ENCODE peak calls at places on chromosome 13, in eight cellular contexts. I is AG09319; Z is CD4-positive, alpha-beta T cell; A is fibroblast of lung; H is breast epithelium; T is uterus; N is heart right ventricle; G is A549. B is an unnamed sample.
A peak's percentile ranks its signal among the peaks of the same experiment; 100 is the strongest.

GRCh38 chr13:32829676-32830091 is 186.5 kb upstream of the KL start:
- DNase-seq in G (peak; percentile 34), I (no peak), A (peak; percentile 79), Z (no peak), T (no peak), N (no peak), H (no peak), B (no peak)

GRCh38 chr13:111179908-111180756 is 65.0 kb downstream of the ARHGEF7 start:
- DNase-seq in A (peak; percentile 44), I (no peak), H (no peak), T (no peak), N (no peak), G (no peak), Z (no peak), B (no peak)

GRCh38 chr13:107568181-107568580 is 647.2 kb downstream of the LIG4 start:
- DNase-seq in Z (no peak), H (no peak), A (no peak), N (no peak), G (no peak), T (no peak), I (no peak), B (no peak)

GRCh38 chr13:49410006-49410405 is 33.9 kb downstream of the CAB39L start:
- DNase-seq in G (no peak), A (no peak), N (no peak), H (no peak), T (no peak), Z (no peak), I (no peak), B (no peak)

GRCh38 chr13:39273953-39274352 is 235.7 kb downstream of the NHLRC3 start:
- DNase-seq in G (peak; percentile 5), A (peak; percentile 14), T (no peak), Z (no peak), I (no peak), H (no peak), N (no peak), B (no peak)

GRCh38 chr13:27813826-27814225 is 21.5 kb downstream of the GSX1 start:
- DNase-seq in A (no peak), I (no peak), H (no peak), Z (no peak), T (no peak), G (no peak), N (no peak), B (no peak)

GRCh38 chr13:111153279-111153976 is 38.3 kb downstream of the ARHGEF7 start:
- DNase-seq in N (peak; percentile 95), I (peak; percentile 73), H (peak; percentile 85), T (peak; percentile 91), A (peak; percentile 94), G (peak; percentile 90), Z (peak; percentile 95), B (peak; percentile 96)

GRCh38 chr13:110334841-110335490 is 27.9 kb downstream of the COL4A2 start:
- DNase-seq in T (no peak), I (no peak), Z (no peak), H (no peak), G (no peak), A (peak; percentile 79), N (no peak), B (no peak)

GRCh38 chr13:32354040-32354439 is 38.7 kb downstream of the BRCA2 start:
- DNase-seq in I (no peak), H (no peak), Z (no peak), N (no peak), T (no peak), G (no peak), A (no peak), B (no peak)

GRCh38 chr13:101757446-101758039 is 305.1 kb downstream of the ITGBL1 start:
- DNase-seq in H (no peak), A (peak; percentile 42), N (no peak), Z (no peak), T (no peak), I (peak; percentile 27), G (peak; percentile 45), B (no peak)

GRCh38 chr13:32941368-32941767 is 74.9 kb upstream of the KL start:
- DNase-seq in I (no peak), Z (no peak), T (no peak), A (no peak), H (no peak), N (no peak), G (no peak), B (no peak)

GRCh38 chr13:109148243-109148642 is 518.8 kb downstream of the MYO16 start:
- DNase-seq in G (peak; percentile 25), T (no peak), H (no peak), A (peak; percentile 61), I (no peak), Z (no peak), N (no peak), B (no peak)

GRCh38 chr13:109271555-109271954 is 514.8 kb downstream of the IRS2 start:
- DNase-seq in T (no peak), G (no peak), N (no peak), A (no peak), Z (no peak), H (no peak), I (no peak), B (no peak)

GRCh38 chr13:94014461-94014860 is 465.0 kb downstream of the DCT start:
- DNase-seq in N (no peak), T (no peak), A (no peak), G (no peak), Z (no peak), I (no peak), H (no peak), B (no peak)

GRCh38 chr13:98443329-98443728 is 133.6 kb downstream of the STK24 start:
- DNase-seq in I (peak; percentile 58), N (no peak), A (peak; percentile 76), G (peak; percentile 40), T (no peak), Z (no peak), H (no peak), B (no peak)

GRCh38 chr13:21216332-21216731 is 39.9 kb downstream of the MRPL57 start:
- DNase-seq in N (no peak), I (no peak), Z (no peak), A (no peak), G (no peak), T (no peak), H (no peak), B (no peak)

GRCh38 chr13:36815069-36815468 is 4.0 kb upstream of the RFXAP start:
- DNase-seq in I (no peak), N (no peak), A (no peak), G (peak; percentile 7), Z (no peak), T (no peak), H (no peak), B (no peak)
- TF ChIP-seq CTCF in I (peak; percentile 28), N (no peak), A (peak; percentile 43), G (peak; percentile 17), Z (peak; percentile 14), T (no peak), H (no peak), B (peak; percentile 8)

GRCh38 chr13:51768976-51769375 is 35.0 kb downstream of the DHRS12 start:
- DNase-seq in N (no peak), I (no peak), Z (no peak), A (no peak), G (no peak), H (no peak), T (no peak), B (no peak)

GRCh38 chr13:51765142-51765515 is 38.8 kb downstream of the DHRS12 start:
- DNase-seq in A (no peak), H (no peak), T (no peak), I (no peak), Z (no peak), N (no peak), G (no peak), B (no peak)

GRCh38 chr13:51768378-51768921 is 35.5 kb downstream of the DHRS12 start:
- DNase-seq in N (no peak), Z (no peak), G (no peak), A (no peak), I (no peak), T (no peak), H (no peak), B (no peak)

GRCh38 chr13:51769455-51770127 is 34.4 kb downstream of the DHRS12 start:
- DNase-seq in I (no peak), G (no peak), A (no peak), T (peak; percentile 86), N (peak; percentile 57), Z (no peak), H (peak; percentile 87), B (no peak)

GRCh38 chr13:51767100-51767499 is 36.9 kb downstream of the DHRS12 start:
- DNase-seq in H (no peak), T (no peak), G (peak; percentile 15), A (no peak), Z (no peak), I (no peak), N (no peak), B (no peak)
- TF ChIP-seq CTCF in H (no peak), T (no peak), G (no peak), A (no peak), Z (no peak), I (no peak), N (no peak), B (no peak)

DNA sequence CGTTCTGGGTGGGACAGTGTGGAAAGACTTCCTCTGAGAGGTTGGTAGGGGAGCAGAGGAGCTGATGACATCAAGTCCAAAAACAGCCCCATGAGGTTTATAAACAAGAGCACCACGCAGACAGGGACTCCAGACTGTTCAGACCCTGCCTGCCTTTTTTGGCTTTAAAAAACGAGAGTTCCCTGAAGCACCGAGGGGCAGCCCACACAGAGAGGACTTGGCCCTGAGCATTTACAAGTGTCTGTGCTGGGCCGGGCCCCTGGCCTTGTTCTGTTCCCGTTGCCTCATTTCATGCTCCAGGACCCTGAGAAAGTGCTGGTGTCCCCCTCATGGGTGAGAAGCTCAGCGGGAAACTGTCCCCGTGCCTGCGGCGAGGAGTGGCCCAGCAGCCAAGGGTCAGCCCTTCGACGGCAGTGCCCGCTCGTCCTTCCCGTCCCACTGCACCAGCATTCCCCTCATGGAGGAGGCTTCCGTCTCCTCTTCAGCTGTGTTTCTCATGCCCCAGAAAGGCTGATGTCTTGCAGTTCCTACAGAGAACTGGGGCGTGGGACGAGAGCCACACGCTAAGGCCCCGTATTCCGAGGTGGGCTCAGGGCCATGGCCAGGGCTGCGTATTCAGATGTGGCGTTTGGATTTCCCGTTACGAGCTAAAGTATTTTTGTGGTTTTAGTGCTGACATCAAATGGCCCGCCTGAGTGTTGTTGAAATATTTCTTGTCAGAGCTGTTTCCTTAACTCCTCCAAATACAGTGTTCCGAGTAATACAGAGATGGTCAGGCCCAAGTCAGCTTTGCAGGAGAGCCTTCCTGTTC is 93.5 kb downstream of the ATP11A start:
- DNase-seq in I (no peak), H (no peak), T (peak; percentile 46), Z (peak; percentile 22), A (peak; percentile 63), N (no peak), G (no peak), B (no peak)
- TF ChIP-seq CTCF in I (no peak), H (no peak), T (no peak), Z (no peak), A (no peak), N (no peak), G (no peak), B (no peak)

DNA sequence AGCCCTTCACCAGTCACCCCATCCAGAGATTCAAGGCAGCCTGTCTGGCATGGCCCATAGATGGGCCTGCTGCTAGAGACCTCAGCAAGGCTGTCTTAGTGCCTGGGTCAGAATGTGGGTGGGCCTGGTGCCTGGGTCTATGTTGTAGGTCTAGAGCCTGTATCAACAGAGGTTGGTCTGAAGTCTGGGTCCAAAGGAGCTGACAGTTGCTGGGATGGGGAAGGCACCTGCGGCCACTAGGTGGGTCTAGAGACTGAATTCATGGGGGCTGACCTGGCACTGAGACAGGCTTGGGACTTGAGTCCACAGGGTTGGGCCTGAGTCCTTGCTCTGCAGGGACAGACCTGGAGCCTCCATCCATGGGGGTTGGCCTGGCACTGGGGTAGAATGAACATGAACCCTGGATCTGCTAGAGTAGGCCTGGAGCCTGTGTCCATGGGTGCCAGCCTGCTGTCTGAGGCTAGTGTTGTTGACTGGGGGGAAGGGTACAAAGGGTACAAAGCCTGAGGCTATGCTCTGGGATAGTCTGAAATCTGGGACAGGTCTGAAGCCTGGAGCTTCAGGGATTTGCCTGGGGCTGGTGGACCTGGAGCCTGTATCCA is 516.8 kb downstream of the OLFM4 start:
- DNase-seq in Z (no peak), N (no peak), T (no peak), G (no peak), A (no peak), H (no peak), I (no peak), B (no peak)
- TF ChIP-seq CTCF in Z (no peak), N (no peak), T (no peak), G (no peak), A (no peak), H (no peak), I (no peak), B (no peak)

B was measured in ascending aorta.